ENCODE peak calls at places on chromosomes 13 and 19, in ten cellular contexts. One of them, this sample, is unnamed.

GRCh38 chr19:18659281-18660050 is 22.6 kb downstream of the KLHL26 start:
- DNase-seq in OCI-M1: peak
- DNase-seq in esophagus squamous epithelium: no peak
- DNase-seq in T-helper 2 cell: no peak
- DNase-seq in EH: peak
- DNase-seq in stimulated activated CD4-positive, alpha-beta T cell treated with anti-CD3 and anti-CD28 coated beads, Interleukin-2, amount 100 ng/mL, for 48 hours: no peak
- DNase-seq in KBM-7: peak
- DNase-seq in tibial nerve: no peak
- DNase-seq in CD4-positive, alpha-beta T cell: no peak
- DNase-seq in Daoy: no peak
- DNase-seq in this sample: no peak

GRCh38 chr13:99639126-99639525 is 137.9 kb downstream of the TM9SF2 start:
- DNase-seq in EH: no peak
- DNase-seq in stimulated activated CD4-positive, alpha-beta T cell treated with anti-CD3 and anti-CD28 coated beads, Interleukin-2, amount 100 ng/mL, for 48 hours: no peak
- DNase-seq in T-helper 2 cell: no peak
- DNase-seq in KBM-7: no peak
- DNase-seq in Daoy: no peak
- DNase-seq in OCI-M1: no peak
- DNase-seq in esophagus squamous epithelium: no peak
- DNase-seq in tibial nerve: no peak
- DNase-seq in CD4-positive, alpha-beta T cell: no peak
- DNase-seq in this sample: no peak

GRCh38 chr19:18300930-18301717 is 19.7 kb upstream of the JUND start:
- DNase-seq in CD4-positive, alpha-beta T cell: no peak
- DNase-seq in T-helper 2 cell: no peak
- DNase-seq in tibial nerve: peak
- DNase-seq in OCI-M1: peak
- DNase-seq in stimulated activated CD4-positive, alpha-beta T cell treated with anti-CD3 and anti-CD28 coated beads, Interleukin-2, amount 100 ng/mL, for 48 hours: no peak
- DNase-seq in esophagus squamous epithelium: no peak
- DNase-seq in Daoy: no peak
- DNase-seq in EH: peak
- DNase-seq in KBM-7: no peak
- DNase-seq in this sample: no peak

GRCh38 chr19:18435185-18435841 is 2.6 kb downstream of the ISYNA1 start:
- DNase-seq in tibial nerve: no peak
- DNase-seq in OCI-M1: no peak
- DNase-seq in KBM-7: no peak
- DNase-seq in CD4-positive, alpha-beta T cell: no peak
- DNase-seq in stimulated activated CD4-positive, alpha-beta T cell treated with anti-CD3 and anti-CD28 coated beads, Interleukin-2, amount 100 ng/mL, for 48 hours: no peak
- DNase-seq in esophagus squamous epithelium: no peak
- DNase-seq in Daoy: no peak
- DNase-seq in T-helper 2 cell: no peak
- DNase-seq in EH: no peak
- DNase-seq in this sample: no peak

GRCh38 chr19:45508681-45508930 is 1.3 kb downstream of the VASP start:
- DNase-seq in OCI-M1: no peak
- DNase-seq in tibial nerve: no peak
- DNase-seq in KBM-7: peak
- DNase-seq in EH: peak
- DNase-seq in T-helper 2 cell: no peak
- DNase-seq in Daoy: no peak
- DNase-seq in esophagus squamous epithelium: no peak
- DNase-seq in stimulated activated CD4-positive, alpha-beta T cell treated with anti-CD3 and anti-CD28 coated beads, Interleukin-2, amount 100 ng/mL, for 48 hours: no peak
- DNase-seq in CD4-positive, alpha-beta T cell: no peak
- DNase-seq in this sample: no peak

GRCh38 chr13:44921931-44922758 is 67.1 kb downstream of the NUFIP1 start:
- DNase-seq in tibial nerve: peak
- DNase-seq in T-helper 2 cell: no peak
- DNase-seq in stimulated activated CD4-positive, alpha-beta T cell treated with anti-CD3 and anti-CD28 coated beads, Interleukin-2, amount 100 ng/mL, for 48 hours: no peak
- DNase-seq in Daoy: peak
- DNase-seq in CD4-positive, alpha-beta T cell: no peak
- DNase-seq in KBM-7: no peak
- DNase-seq in OCI-M1: no peak
- DNase-seq in EH: peak
- DNase-seq in esophagus squamous epithelium: no peak
- DNase-seq in this sample: peak

GRCh38 chr13:110702591-110703526 is 3.1 kb downstream of the CARS2 start:
- DNase-seq in Daoy: no peak
- DNase-seq in esophagus squamous epithelium: no peak
- DNase-seq in stimulated activated CD4-positive, alpha-beta T cell treated with anti-CD3 and anti-CD28 coated beads, Interleukin-2, amount 100 ng/mL, for 48 hours: no peak
- DNase-seq in CD4-positive, alpha-beta T cell: no peak
- DNase-seq in KBM-7: no peak
- DNase-seq in T-helper 2 cell: no peak
- DNase-seq in OCI-M1: peak
- DNase-seq in tibial nerve: no peak
- DNase-seq in EH: peak
- DNase-seq in this sample: no peak

GRCh38 chr13:41127746-41128145 is 4.9 kb downstream of the KBTBD6 start:
- DNase-seq in Daoy: no peak
- DNase-seq in T-helper 2 cell: no peak
- DNase-seq in KBM-7: no peak
- DNase-seq in EH: no peak
- DNase-seq in tibial nerve: no peak
- DNase-seq in esophagus squamous epithelium: no peak
- DNase-seq in stimulated activated CD4-positive, alpha-beta T cell treated with anti-CD3 and anti-CD28 coated beads, Interleukin-2, amount 100 ng/mL, for 48 hours: no peak
- DNase-seq in OCI-M1: peak
- DNase-seq in CD4-positive, alpha-beta T cell: no peak
- DNase-seq in this sample: no peak

GRCh38 chr19:12495002-12495802 is 10.6 kb upstream of the ZNF709 start:
- DNase-seq in Daoy: peak
- DNase-seq in OCI-M1: peak
- DNase-seq in EH: peak
- DNase-seq in stimulated activated CD4-positive, alpha-beta T cell treated with anti-CD3 and anti-CD28 coated beads, Interleukin-2, amount 100 ng/mL, for 48 hours: peak
- DNase-seq in tibial nerve: peak
- DNase-seq in T-helper 2 cell: peak
- DNase-seq in CD4-positive, alpha-beta T cell: peak
- DNase-seq in esophagus squamous epithelium: peak
- DNase-seq in KBM-7: no peak
- DNase-seq in this sample: peak

GRCh38 chr13:101272886-101273285 is 143.4 kb downstream of the NALCN start:
- DNase-seq in esophagus squamous epithelium: no peak
- DNase-seq in T-helper 2 cell: no peak
- DNase-seq in KBM-7: no peak
- DNase-seq in CD4-positive, alpha-beta T cell: no peak
- DNase-seq in stimulated activated CD4-positive, alpha-beta T cell treated with anti-CD3 and anti-CD28 coated beads, Interleukin-2, amount 100 ng/mL, for 48 hours: no peak
- DNase-seq in EH: no peak
- DNase-seq in Daoy: no peak
- DNase-seq in tibial nerve: no peak
- DNase-seq in OCI-M1: no peak
- DNase-seq in this sample: no peak

GRCh38 chr19:16457954-16458331 is 13.8 kb downstream of the EPS15L1 start:
- DNase-seq in tibial nerve: no peak
- DNase-seq in EH: no peak
- DNase-seq in CD4-positive, alpha-beta T cell: no peak
- DNase-seq in OCI-M1: no peak
- DNase-seq in Daoy: no peak
- DNase-seq in stimulated activated CD4-positive, alpha-beta T cell treated with anti-CD3 and anti-CD28 coated beads, Interleukin-2, amount 100 ng/mL, for 48 hours: no peak
- DNase-seq in esophagus squamous epithelium: no peak
- DNase-seq in T-helper 2 cell: no peak
- DNase-seq in KBM-7: no peak
- DNase-seq in this sample: no peak

GRCh38 chr13:30026093-30026492 is 175.7 kb upstream of the UBL3 start:
- DNase-seq in tibial nerve: no peak
- DNase-seq in esophagus squamous epithelium: no peak
- DNase-seq in T-helper 2 cell: no peak
- DNase-seq in EH: peak
- DNase-seq in stimulated activated CD4-positive, alpha-beta T cell treated with anti-CD3 and anti-CD28 coated beads, Interleukin-2, amount 100 ng/mL, for 48 hours: no peak
- DNase-seq in CD4-positive, alpha-beta T cell: no peak
- DNase-seq in Daoy: no peak
- DNase-seq in OCI-M1: no peak
- DNase-seq in KBM-7: no peak
- DNase-seq in this sample: no peak

GRCh38 chr19:13781547-13781946 is 7.3 kb downstream of the C19orf53 start:
- DNase-seq in OCI-M1: peak
- DNase-seq in tibial nerve: peak
- DNase-seq in esophagus squamous epithelium: no peak
- DNase-seq in KBM-7: peak
- DNase-seq in T-helper 2 cell: no peak
- DNase-seq in stimulated activated CD4-positive, alpha-beta T cell treated with anti-CD3 and anti-CD28 coated beads, Interleukin-2, amount 100 ng/mL, for 48 hours: no peak
- DNase-seq in EH: peak
- DNase-seq in CD4-positive, alpha-beta T cell: no peak
- DNase-seq in Daoy: peak
- DNase-seq in this sample: no peak

GRCh38 chr13:83780201-83780600 is 102.1 kb downstream of the SLITRK1 start:
- DNase-seq in OCI-M1: peak
- DNase-seq in KBM-7: peak
- DNase-seq in Daoy: no peak
- DNase-seq in esophagus squamous epithelium: no peak
- DNase-seq in CD4-positive, alpha-beta T cell: no peak
- DNase-seq in T-helper 2 cell: no peak
- DNase-seq in tibial nerve: no peak
- DNase-seq in EH: peak
- DNase-seq in stimulated activated CD4-positive, alpha-beta T cell treated with anti-CD3 and anti-CD28 coated beads, Interleukin-2, amount 100 ng/mL, for 48 hours: no peak
- DNase-seq in this sample: no peak

GRCh38 chr13:49295231-49295630 is 47.5 kb downstream of the CDADC1 start:
- DNase-seq in OCI-M1: no peak
- DNase-seq in T-helper 2 cell: no peak
- DNase-seq in CD4-positive, alpha-beta T cell: no peak
- DNase-seq in stimulated activated CD4-positive, alpha-beta T cell treated with anti-CD3 and anti-CD28 coated beads, Interleukin-2, amount 100 ng/mL, for 48 hours: no peak
- DNase-seq in Daoy: no peak
- DNase-seq in KBM-7: no peak
- DNase-seq in esophagus squamous epithelium: no peak
- DNase-seq in EH: no peak
- DNase-seq in tibial nerve: no peak
- DNase-seq in this sample: no peak

GRCh38 chr19:42401365-42402303 is 11.5 kb upstream of the CNFN start:
- DNase-seq in stimulated activated CD4-positive, alpha-beta T cell treated with anti-CD3 and anti-CD28 coated beads, Interleukin-2, amount 100 ng/mL, for 48 hours: peak
- DNase-seq in CD4-positive, alpha-beta T cell: peak
- DNase-seq in tibial nerve: peak
- DNase-seq in esophagus squamous epithelium: no peak
- DNase-seq in OCI-M1: peak
- DNase-seq in EH: peak
- DNase-seq in T-helper 2 cell: peak
- DNase-seq in KBM-7: peak
- DNase-seq in Daoy: peak
- DNase-seq in this sample: no peak